ENCODE peak calls at places on chromosome 18, in eight cellular contexts. O, S, B, J, N, L, R and E are unnamed samples.

GRCh38 chr18:79964330-79965118 is at the start of gene HSBP1L1:
- DNase-seq in O (peak), L (peak), R (peak), J (no peak), B (no peak), S (no peak), N (no peak), E (peak)

GRCh38 chr18:79169958-79170555 is 100.9 kb downstream of the ATP9B start:
- DNase-seq in N (no peak), J (no peak), R (no peak), L (peak), B (no peak), S (no peak), O (no peak), E (no peak)

GRCh38 chr18:43662657-43663056 is 385.4 kb upstream of the SYT4 start:
- DNase-seq in B (no peak), O (no peak), N (no peak), R (no peak), L (no peak), J (no peak), S (no peak), E (no peak)

GRCh38 chr18:36402765-36403396 is 105.4 kb downstream of the FHOD3 start:
- DNase-seq in L (peak), N (no peak), R (no peak), S (no peak), B (no peak), O (no peak), J (peak), E (peak)

GRCh38 chr18:56919190-56919589 is 227.7 kb upstream of the BOD1L2 start:
- DNase-seq in B (no peak), O (no peak), N (no peak), S (no peak), J (no peak), R (no peak), L (no peak), E (no peak)

GRCh38 chr18:57908092-57908491 is 105.0 kb upstream of the ATP8B1 start:
- DNase-seq in J (no peak), N (no peak), S (no peak), O (no peak), L (no peak), B (no peak), R (no peak), E (no peak)

GRCh38 chr18:12239426-12239825 is 14.7 kb upstream of the CIDEA start:
- DNase-seq in J (no peak), B (no peak), N (no peak), S (no peak), R (no peak), L (no peak), O (no peak), E (no peak)

GRCh38 chr18:55839350-55839749 is 251.4 kb upstream of the TCF4 start:
- DNase-seq in O (no peak), S (no peak), L (no peak), B (no peak), R (no peak), J (no peak), N (no peak), E (no peak)

GRCh38 chr18:14769381-14769780 is 21.4 kb downstream of the ANKRD30B start:
- DNase-seq in N (no peak), J (no peak), R (no peak), S (no peak), L (no peak), O (no peak), B (no peak), E (no peak)

GRCh38 chr18:56028514-56028913 is 440.5 kb upstream of the TCF4 start:
- DNase-seq in B (no peak), J (no peak), S (no peak), L (no peak), N (no peak), O (peak), R (no peak), E (no peak)

GRCh38 chr18:13372405-13372995 is 153.9 kb downstream of the LDLRAD4 start:
- DNase-seq in R (no peak), B (peak), S (no peak), J (no peak), L (peak), N (no peak), O (no peak), E (no peak)

GRCh38 chr18:63646916-63647315 is 2.9 kb upstream of the SERPINB4 start:
- DNase-seq in J (no peak), S (no peak), N (no peak), R (no peak), L (no peak), B (no peak), O (no peak), E (no peak)

GRCh38 chr18:28786941-28787340 is 610.0 kb upstream of the CDH2 start:
- DNase-seq in N (no peak), L (no peak), R (no peak), S (no peak), O (no peak), B (no peak), J (no peak), E (no peak)

GRCh38 chr18:9148239-9148552 is 11.6 kb downstream of the ANKRD12 start:
- DNase-seq in B (no peak), S (no peak), O (no peak), N (no peak), L (no peak), R (no peak), J (no peak), E (no peak)

DNA sequence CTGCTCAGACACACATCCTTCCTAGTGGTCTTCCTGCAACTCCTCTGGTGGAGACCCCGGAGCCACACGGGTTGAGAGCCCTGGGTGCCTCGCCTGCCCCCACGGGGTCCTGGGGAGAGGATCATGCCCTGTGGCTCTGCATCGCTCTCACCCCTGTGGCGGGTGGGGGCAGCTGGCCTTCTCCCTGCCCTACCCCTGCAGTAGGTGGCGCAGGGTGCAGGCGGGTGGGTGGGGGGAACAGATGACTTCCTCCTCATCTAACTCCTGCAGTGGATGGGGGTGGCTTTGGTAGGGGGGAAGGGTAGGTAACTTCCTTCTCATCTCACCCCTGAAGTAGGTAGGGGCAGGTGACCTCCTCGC is 38.6 kb downstream of the TSHZ1 start:
- DNase-seq in L (no peak), O (no peak), S (no peak), N (no peak), B (no peak), R (no peak), J (no peak), E (no peak)
- H3K27ac ChIP-seq in L (no peak), O (peak), S (no peak), N (no peak), B (peak), R (no peak), J (no peak), E (peak)

GRCh38 chr18:47175895-47176575 is at the start of gene IER3IP1:
- DNase-seq in R (peak), O (peak), S (peak), B (peak), L (peak), N (no peak), J (peak), E (peak)
- TF ChIP-seq POLR2A in R (peak), O (peak), S (peak), B (peak), L (peak), N (no peak), J (peak), E (peak)

GRCh38 chr18:46915800-46916550 is 1.3 kb downstream of the PIAS2 start:
- DNase-seq in S (no peak), O (no peak), J (no peak), L (no peak), R (no peak), B (no peak), N (no peak), E (no peak)

GRCh38 chr18:46916551-46917107 is 678 bp downstream of the PIAS2 start:
- DNase-seq in N (no peak), S (no peak), B (no peak), O (no peak), R (no peak), J (peak), L (peak), E (no peak)

GRCh38 chr18:46917808-46918600 is 602 bp downstream of the KATNAL2 start:
- DNase-seq in J (peak), S (no peak), O (no peak), B (no peak), L (peak), R (no peak), N (peak), E (peak)

GRCh38 chr18:46920067-46920466 is 2.7 kb downstream of the KATNAL2 start:
- DNase-seq in O (no peak), R (no peak), J (no peak), B (no peak), S (no peak), L (no peak), N (no peak), E (no peak)

GRCh38 chr18:46917108-46917807 is at the start of the genes KATNAL2 and PIAS2:
- DNase-seq in B (peak), S (no peak), N (peak), R (peak), O (peak), J (peak), L (peak), E (peak)
- TF ChIP-seq CTCF in B (no peak), S (no peak), N (no peak), R (no peak), O (no peak), J (no peak), L (no peak), E (peak)

DNA sequence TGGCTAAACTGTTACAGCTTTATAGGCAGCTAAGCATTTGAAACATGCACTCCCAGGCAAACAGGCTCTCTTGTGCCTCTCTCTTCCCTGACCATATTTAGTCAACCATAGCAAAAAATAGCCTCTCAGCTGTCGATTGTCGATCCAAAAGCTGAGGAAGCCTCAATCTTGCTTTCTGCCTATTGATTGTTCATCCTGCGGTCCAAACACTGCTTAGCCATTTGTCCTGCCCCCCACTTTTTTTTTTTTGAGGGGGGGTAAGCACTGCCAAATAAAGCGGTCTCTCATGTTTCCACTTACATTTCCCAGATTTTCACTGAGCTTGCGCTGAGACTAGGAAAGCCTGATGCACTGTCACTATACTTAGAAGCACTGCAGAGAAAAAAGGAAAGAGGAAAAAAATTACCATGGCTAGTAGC is 90.8 kb downstream of the MIB1 start:
- DNase-seq in R (no peak), S (no peak), B (no peak), O (no peak), L (no peak), N (no peak), J (no peak), E (no peak)
- H3K27ac ChIP-seq in R (no peak), S (no peak), B (no peak), O (no peak), L (no peak), N (no peak), J (no peak), E (no peak)

DNA sequence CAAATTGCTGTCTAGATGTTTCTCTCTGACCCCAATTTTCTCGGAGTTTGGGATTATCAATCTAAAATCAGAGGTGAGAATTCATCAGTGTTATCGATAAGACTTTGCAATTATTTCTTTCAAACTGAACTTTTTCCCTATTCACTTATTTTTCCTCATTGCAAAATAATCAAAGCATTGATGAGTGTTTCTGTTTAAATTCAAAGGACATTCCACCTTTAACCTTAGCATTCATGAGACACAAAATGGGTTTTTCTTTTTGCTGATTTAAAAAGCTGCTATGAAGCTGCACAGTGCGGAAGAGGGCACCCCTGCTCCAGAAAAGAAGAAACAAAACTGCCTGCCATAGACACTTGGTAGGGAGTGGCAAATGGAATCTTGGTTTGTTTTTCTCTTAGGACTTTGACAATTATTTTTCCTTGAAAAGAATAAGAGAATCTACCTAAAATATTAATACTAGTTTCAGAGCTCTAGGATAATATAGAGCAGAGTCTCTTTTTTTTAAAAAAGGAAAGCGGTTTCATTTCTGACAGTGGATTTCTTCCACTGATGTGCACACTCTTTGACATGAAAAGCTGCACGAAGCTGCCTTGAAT is 203.4 kb downstream of the TGIF1 start:
- DNase-seq in J (peak), L (no peak), S (no peak), N (no peak), R (no peak), O (no peak), B (no peak), E (no peak)
- TF ChIP-seq POLR2A in J (no peak), L (no peak), S (no peak), N (no peak), R (peak), O (no peak), B (no peak), E (no peak)

GRCh38 chr18:49926076-49926745 is 112.9 kb upstream of the ACAA2 start:
- DNase-seq in J (no peak), S (no peak), O (no peak), R (no peak), B (no peak), L (no peak), N (no peak), E (no peak)
- TF ChIP-seq CTCF in J (no peak), S (no peak), O (no peak), R (no peak), B (no peak), L (no peak), N (no peak), E (no peak)